ENCODE peak calls at places on chromosome 16, in five cellular contexts. U is gastrocnemius medialis, F is HepG2, E is upper lobe of left lung, T is body of pancreas. W is an unnamed sample.

GRCh38 chr16:83744521-83744981 is 63.2 kb upstream of the HSBP1 start:
- DNase-seq in U (peak), E (peak), T (peak), F (no peak), W (peak)

GRCh38 chr16:90010676-90011075 is 8.6 kb downstream of the DBNDD1 start:
- DNase-seq in U (no peak), F (no peak), E (no peak), T (no peak), W (no peak)

GRCh38 chr16:25143898-25144297 is 32.4 kb downstream of the LCMT1 start:
- DNase-seq in F (no peak), E (no peak), T (peak), U (no peak), W (no peak)

GRCh38 chr16:78844682-78845081 is 745.2 kb downstream of the WWOX start:
- DNase-seq in F (no peak), E (no peak), U (peak), T (no peak), W (no peak)

GRCh38 chr16:12685806-12686205 is 117.9 kb downstream of the CPPED1 start:
- DNase-seq in E (no peak), U (no peak), T (peak), F (no peak), W (no peak)

GRCh38 chr16:89343501-89344291 is 126.2 kb downstream of the ZNF778 start:
- DNase-seq in E (peak), F (no peak), T (no peak), U (no peak), W (no peak)

GRCh38 chr16:52624891-52625290 is 77.9 kb upstream of the TOX3 start:
- DNase-seq in T (no peak), E (no peak), U (no peak), F (no peak), W (no peak)

GRCh38 chr16:81548901-81549546 is 104.4 kb downstream of the CMIP start:
- DNase-seq in T (peak), E (no peak), U (no peak), F (peak), W (no peak)

GRCh38 chr16:86773339-86773715 is 195.0 kb downstream of the FOXL1 start:
- DNase-seq in T (no peak), E (no peak), U (no peak), F (no peak), W (no peak)

GRCh38 chr16:4404247-4404966 is 12.0 kb downstream of the CORO7 start:
- DNase-seq in F (peak), T (peak), U (no peak), E (peak), W (peak)

GRCh38 chr16:75491876-75492275 is 3.4 kb downstream of the CHST6 start:
- DNase-seq in E (no peak), T (no peak), U (no peak), F (no peak), W (no peak)

GRCh38 chr16:88014954-88015805 is 63.9 kb downstream of the BANP start:
- DNase-seq in U (no peak), T (no peak), F (no peak), E (peak), W (peak)

GRCh38 chr16:25747160-25747758 is 55.5 kb downstream of the HS3ST4 start:
- DNase-seq in E (no peak), T (no peak), U (no peak), F (no peak), W (no peak)

GRCh38 chr16:14303182-14303618 is 232.1 kb downstream of the MRTFB start:
- DNase-seq in U (peak), T (peak), F (no peak), E (no peak), W (no peak)

GRCh38 chr16:85898521-85899442 is at the start of gene IRF8:
- DNase-seq in U (peak), T (peak), F (no peak), E (peak), W (no peak)

GRCh38 chr16:83954577-83955016 is 1.6 kb downstream of the OSGIN1 start:
- DNase-seq in U (peak), F (peak), E (no peak), T (peak), W (no peak)

GRCh38 chr16:66996324-66996982 is 8.1 kb downstream of the CES4A start:
- DNase-seq in E (no peak), F (peak), T (peak), U (peak), W (peak)

GRCh38 chr16:57192720-57193486 is 6.8 kb downstream of the RSPRY1 start:
- DNase-seq in U (no peak), E (no peak), F (peak), T (no peak), W (no peak)

GRCh38 chr16:7405166-7405565 is 72.5 kb downstream of the RBFOX1 start:
- DNase-seq in F (peak), T (peak), U (peak), E (peak), W (peak)

GRCh38 chr16:66416136-66416535 is 11.0 kb upstream of the BEAN1 start:
- DNase-seq in T (no peak), F (no peak), E (no peak), U (no peak), W (no peak)

GRCh38 chr16:53465606-53466290 is 31.5 kb downstream of the RBL2 start:
- DNase-seq in U (no peak), F (no peak), E (no peak), T (peak), W (no peak)

GRCh38 chr16:68250951-68251350 is 5.8 kb downstream of the PLA2G15 start:
- DNase-seq in U (no peak), E (no peak), T (no peak), F (no peak), W (no peak)

GRCh38 chr16:21190599-21190998 is 20.8 kb downstream of the ZP2 start:
- DNase-seq in F (no peak), T (no peak), E (no peak), U (no peak), W (no peak)

GRCh38 chr16:62665269-62665668 is 629.0 kb upstream of the CDH8 start:
- DNase-seq in E (no peak), T (no peak), U (no peak), F (no peak), W (no peak)

GRCh38 chr16:82936941-82937551 is 310.3 kb downstream of the CDH13 start:
- DNase-seq in F (no peak), U (no peak), T (no peak), E (no peak), W (no peak)

GRCh38 chr16:72927199-72928088 is 120.5 kb downstream of the ZFHX3 start:
- DNase-seq in E (peak), T (no peak), U (no peak), F (peak), W (peak)

GRCh38 chr16:73565263-73565662 is 517.3 kb upstream of the ZFHX3 start:
- DNase-seq in F (peak), T (no peak), E (no peak), U (no peak), W (no peak)

GRCh38 chr16:66254751-66255150 is 111.7 kb upstream of the CDH5 start:
- DNase-seq in T (no peak), E (no peak), F (no peak), U (no peak), W (no peak)

GRCh38 chr16:64830653-64831052 is 291.2 kb downstream of the CDH11 start:
- DNase-seq in T (no peak), U (no peak), E (no peak), F (no peak), W (no peak)

GRCh38 chr16:75116081-75116910 is at the start of gene LDHD:
- DNase-seq in U (peak), F (peak), T (peak), E (peak), W (peak)

GRCh38 chr16:57379579-57379978 is 7.3 kb downstream of the CX3CL1 start:
- DNase-seq in U (no peak), F (no peak), E (no peak), T (no peak), W (no peak)

GRCh38 chr16:4263504-4264436 is 9.1 kb downstream of the TFAP4 start:
- DNase-seq in E (peak), T (peak), F (peak), U (peak), W (peak)

GRCh38 chr16:83810906-83811305 is 3.1 kb downstream of the HSBP1 start:
- DNase-seq in E (no peak), T (no peak), U (no peak), F (no peak), W (no peak)

GRCh38 chr16:29729116-29729521 is 16.7 kb downstream of the C16orf54 start:
- DNase-seq in U (no peak), T (no peak), E (no peak), F (peak), W (no peak)

GRCh38 chr16:85124636-85125346 is 12.5 kb upstream of the CIBAR2 start:
- DNase-seq in U (no peak), F (no peak), E (no peak), T (no peak), W (no peak)

GRCh38 chr16:72739577-72739976 is 308.4 kb downstream of the ZFHX3 start:
- DNase-seq in F (peak), U (no peak), E (no peak), T (no peak), W (no peak)

GRCh38 chr16:46690281-46691178 is 1.1 kb downstream of the ORC6 start:
- DNase-seq in T (no peak), E (peak), F (peak), U (no peak), W (no peak)
- TF ChIP-seq CTCF in T (no peak), E (no peak), F (no peak), U (no peak), W (no peak)

GRCh38 chr16:2533912-2534311 is 2.7 kb upstream of the CEMP1 start:
- DNase-seq in U (no peak), E (peak), T (no peak), F (no peak), W (no peak)

GRCh38 chr16:2531696-2532493 is 687 bp upstream of the CEMP1 start:
- DNase-seq in F (peak), E (peak), T (peak), U (peak), W (peak)

GRCh38 chr16:2532494-2533141 is 1.4 kb upstream of the CEMP1 start:
- DNase-seq in U (peak), F (peak), T (peak), E (peak), W (peak)

GRCh38 chr16:2535644-2536021 is 2.2 kb upstream of the PDPK1 start:
- DNase-seq in U (peak), F (no peak), E (no peak), T (peak), W (peak)

DNA sequence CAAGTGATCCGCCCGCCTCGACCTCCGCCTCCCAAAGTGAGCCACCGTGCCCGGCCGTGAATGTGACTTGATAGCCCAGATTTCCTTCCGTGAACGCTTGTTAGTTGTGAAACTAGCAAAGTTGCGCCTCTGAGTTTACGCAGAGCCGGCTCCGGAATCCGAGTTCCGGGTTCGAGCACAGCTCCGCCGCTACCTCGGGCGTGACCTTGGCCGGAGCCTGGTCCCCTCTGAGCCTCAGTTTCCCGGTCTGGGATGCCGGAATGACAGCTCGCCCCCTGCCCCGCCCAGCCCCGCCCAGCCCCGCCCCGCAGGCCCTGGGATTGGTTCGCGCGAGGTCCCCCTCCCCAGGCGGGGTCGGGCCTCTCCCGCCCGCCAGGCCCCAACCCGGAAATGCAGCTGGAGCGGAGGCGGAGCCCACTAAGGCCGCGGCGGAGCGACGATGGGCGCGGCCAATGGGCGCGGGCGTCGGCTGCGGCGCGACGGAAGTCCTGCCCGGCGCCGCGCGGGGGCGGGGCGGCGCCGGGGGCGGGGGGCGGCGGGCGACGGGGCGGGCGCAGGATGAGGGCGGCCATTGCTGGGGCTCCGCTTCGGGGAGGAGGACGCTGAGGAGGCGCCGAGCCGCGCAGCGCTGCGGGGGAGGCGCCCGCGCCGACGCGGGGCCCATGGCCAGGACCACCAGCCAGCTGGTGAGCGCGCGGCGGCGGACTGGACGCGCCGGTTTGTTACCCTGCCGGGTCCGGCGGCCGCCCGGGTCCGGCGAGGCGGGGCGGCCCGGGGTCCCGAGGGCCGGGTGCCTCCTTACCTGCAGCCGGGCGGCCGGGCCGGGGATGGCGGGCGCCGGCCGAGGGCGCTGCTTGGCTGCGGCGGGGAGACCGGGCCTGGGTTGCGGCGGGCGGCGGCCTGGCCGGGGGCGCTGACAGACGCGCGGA is at the start of gene PDPK1:
- DNase-seq in E (peak), F (peak), U (peak), T (peak), W (peak)
- TF ChIP-seq POLR2A in E (peak), F (peak), U (peak), T (peak), W (no peak)

DNA sequence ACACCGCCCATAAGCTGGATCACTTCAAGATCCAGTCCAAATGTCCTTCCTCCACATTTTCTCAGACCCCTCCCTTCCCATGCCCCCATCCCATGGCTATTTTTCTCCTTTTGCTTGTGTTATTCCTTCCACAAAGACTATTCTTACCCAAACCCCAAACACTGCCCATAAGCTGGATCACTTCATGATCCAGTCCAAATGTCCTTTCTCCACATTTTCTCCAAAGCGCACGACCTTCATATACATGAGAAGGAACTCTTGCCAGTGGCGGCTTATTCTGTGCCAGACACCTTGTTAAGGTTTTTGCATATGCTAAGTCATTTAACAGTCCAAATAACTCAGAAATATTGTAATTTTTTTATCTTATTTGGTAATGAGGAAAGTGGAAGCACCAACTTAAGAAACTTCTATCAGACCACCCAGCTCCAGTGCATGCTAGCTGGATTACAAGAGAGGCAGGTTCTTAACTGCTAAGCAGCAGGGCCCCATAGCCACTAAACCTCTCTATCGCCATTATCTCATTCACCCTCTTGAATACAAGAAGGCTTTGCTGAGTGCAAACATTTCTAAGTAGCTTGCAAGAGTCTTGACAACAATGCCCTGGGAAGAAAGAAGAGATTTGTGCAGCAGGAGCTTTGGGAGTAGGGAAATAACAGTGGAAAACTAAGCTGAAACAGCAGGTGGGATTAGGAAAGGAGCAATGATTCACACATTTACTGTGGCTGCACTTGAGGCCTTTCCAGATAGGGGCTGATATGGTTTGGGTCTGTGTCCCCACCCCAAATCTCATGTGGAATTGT is 428.2 kb upstream of the MAF start:
- DNase-seq in U (no peak), F (no peak), E (no peak), T (no peak), W (no peak)
- H3K4me3 ChIP-seq in U (no peak), F (no peak), E (no peak), T (no peak), W (no peak)

GRCh38 chr16:17130733-17131132 is 340.0 kb downstream of the XYLT1 start:
- DNase-seq in T (no peak), E (no peak), U (no peak), F (no peak), W (no peak)

GRCh38 chr16:17134586-17134985 is 336.2 kb downstream of the XYLT1 start:
- DNase-seq in T (no peak), F (no peak), E (no peak), U (no peak), W (no peak)

GRCh38 chr16:17133851-17134250 is 336.9 kb downstream of the XYLT1 start:
- DNase-seq in T (no peak), E (no peak), F (no peak), U (no peak), W (no peak)

GRCh38 chr16:17129971-17130370 is 340.8 kb downstream of the XYLT1 start:
- DNase-seq in U (no peak), F (no peak), T (no peak), E (no peak), W (no peak)

GRCh38 chr16:17131351-17131750 is 339.4 kb downstream of the XYLT1 start:
- DNase-seq in U (no peak), F (no peak), E (no peak), T (no peak), W (no peak)
- TF ChIP-seq CTCF in U (no peak), F (no peak), E (no peak), T (no peak), W (no peak)